ENCODE peak calls at places on chromosome 19, in four cellular contexts. E is stimulated activated CD4-positive, alpha-beta T cell treated with anti-CD3 and anti-CD28 coated beads, Interleukin-4, amount 100 ng/mL, for 4 hours; I is brain microvascular endothelial cell; O is mesenteric fat pad. N is an unnamed sample.

GRCh38 chr19:33661336-33661735 is 39.6 kb downstream of the CHST8 start:
- DNase-seq in I (no peak), O (no peak), E (no peak), N (peak; percentile 64)

GRCh38 chr19:36213793-36214387 is 575 bp downstream of the ZNF565 start:
- DNase-seq in I (peak; percentile 47), E (peak; percentile 59), O (peak; percentile 59), N (no peak)

GRCh38 chr19:28495046-28495445 is 717.9 kb downstream of the UQCRFS1 start:
- DNase-seq in O (no peak), I (no peak), E (no peak), N (no peak)

GRCh38 chr19:17391371-17392151 is 2.4 kb downstream of the CCDC194 start:
- DNase-seq in E (no peak), I (no peak), O (no peak), N (no peak)

GRCh38 chr19:48445256-48445605 is 552 bp upstream of the GRWD1 start:
- DNase-seq in I (peak; percentile 92), O (no peak), E (no peak), N (no peak)

GRCh38 chr19:44737238-44738160 is 11.0 kb upstream of the BCL3 start:
- DNase-seq in I (peak; percentile 73), O (no peak), E (no peak), N (no peak)

GRCh38 chr19:51688665-51689571 is 4.2 kb upstream of the SPACA6 start:
- DNase-seq in I (peak; percentile 88), E (no peak), O (peak; percentile 93), N (peak; percentile 97)

GRCh38 chr19:31110331-31110730 is 238.9 kb downstream of the TSHZ3 start:
- DNase-seq in O (no peak), E (no peak), I (no peak), N (no peak)

GRCh38 chr19:43101950-43102349 is 19.4 kb upstream of the PSG2 start:
- DNase-seq in O (no peak), I (no peak), E (no peak), N (no peak)

GRCh38 chr19:31548941-31549340 is 199.7 kb upstream of the TSHZ3 start:
- DNase-seq in E (no peak), I (peak; percentile 2), O (no peak), N (no peak)

GRCh38 chr19:1942078-1942933 is 1.3 kb downstream of the CSNK1G2 start:
- DNase-seq in E (peak; percentile 62), I (peak; percentile 56), O (no peak), N (no peak)

GRCh38 chr19:39474139-39474620 is 6.5 kb upstream of the TIMM50 start:
- DNase-seq in I (peak; percentile 18), E (peak; percentile 64), O (no peak), N (no peak)

GRCh38 chr19:33902395-33902794 is 105.7 kb downstream of the KCTD15 start:
- DNase-seq in O (no peak), I (no peak), E (no peak), N (no peak)

GRCh38 chr19:27925202-27925601 is 1287.7 kb downstream of the UQCRFS1 start:
- DNase-seq in E (no peak), I (no peak), O (no peak), N (no peak)

GRCh38 chr19:46818812-46819211 is 30.4 kb upstream of the SLC1A5 start:
- DNase-seq in I (peak; percentile 10), E (no peak), O (no peak), N (no peak)

GRCh38 chr19:30226464-30227070 is 145.6 kb upstream of the ZNF536 start:
- DNase-seq in I (no peak), O (peak; percentile 67), E (no peak), N (no peak)